ENCODE peak calls at places on chromosomes 5 and 9, in eight cellular contexts. A is heart left ventricle, B is sigmoid colon, P is IMR-90, Q is transverse colon, I is ovary, U is suprapubic skin, Z is body of pancreas. M is an unnamed sample.

GRCh38 chr5:107524111-107524510 is 146.6 kb downstream of the EFNA5 start:
- DNase-seq in A (no peak), B (no peak), P (no peak), Q (no peak), I (no peak), U (no peak), Z (no peak), M (no peak)

GRCh38 chr9:105647595-105648349 is 14.5 kb upstream of the TAL2 start:
- DNase-seq in A (no peak), B (no peak), P (peak), Q (no peak), I (peak), U (no peak), Z (no peak), M (no peak)

GRCh38 chr9:133677126-133678010 is 41.2 kb downstream of the DBH start:
- DNase-seq in A (no peak), B (no peak), P (no peak), Q (no peak), I (no peak), U (no peak), Z (no peak), M (no peak)

GRCh38 chr9:71683598-71684235 is 84.6 kb downstream of the CEMIP2 start:
- DNase-seq in A (no peak), B (no peak), P (peak), Q (no peak), I (peak), U (peak), Z (no peak), M (peak)

GRCh38 chr5:76041863-76042262 is 41.3 kb upstream of the SV2C start:
- DNase-seq in A (no peak), B (no peak), P (no peak), Q (no peak), I (no peak), U (no peak), Z (no peak), M (no peak)

GRCh38 chr5:174624754-174625506 is 99.5 kb upstream of the MSX2 start:
- DNase-seq in A (no peak), B (peak), P (peak), Q (no peak), I (no peak), U (no peak), Z (no peak), M (no peak)

GRCh38 chr5:164252-164651 is 27.0 kb upstream of the LRRC14B start:
- DNase-seq in A (no peak), B (no peak), P (no peak), Q (no peak), I (no peak), U (no peak), Z (no peak), M (no peak)

GRCh38 chr5:176653986-176654385 is 6.7 kb downstream of the TSPAN17 start:
- DNase-seq in A (no peak), B (no peak), P (no peak), Q (no peak), I (no peak), U (no peak), Z (no peak), M (no peak)

GRCh38 chr5:108380531-108381021 is 1.3 kb downstream of the FBXL17 start:
- DNase-seq in A (peak), B (peak), P (peak), Q (peak), I (peak), U (peak), Z (peak), M (peak)

GRCh38 chr9:122286764-122287163 is 22.1 kb downstream of the MRRF start:
- DNase-seq in A (no peak), B (no peak), P (no peak), Q (no peak), I (no peak), U (no peak), Z (no peak), M (no peak)

GRCh38 chr9:15423328-15423985 is 781 bp downstream of the SNAPC3 start:
- DNase-seq in A (no peak), B (no peak), P (peak), Q (no peak), I (no peak), U (no peak), Z (no peak), M (no peak)

GRCh38 chr5:159456722-159457462 is 126.6 kb upstream of the IL12B start:
- DNase-seq in A (no peak), B (no peak), P (peak), Q (no peak), I (no peak), U (no peak), Z (no peak), M (no peak)

GRCh38 chr5:96968074-96968473 is 32.2 kb downstream of the LNPEP start:
- DNase-seq in A (no peak), B (no peak), P (peak), Q (no peak), I (no peak), U (no peak), Z (no peak), M (no peak)

GRCh38 chr5:10505517-10506095 is 58.3 kb upstream of the ANKRD33B start:
- DNase-seq in A (no peak), B (no peak), P (no peak), Q (no peak), I (no peak), U (no peak), Z (no peak), M (no peak)

GRCh38 chr5:77630246-77631165 is 8.0 kb downstream of the OTP start:
- DNase-seq in A (no peak), B (no peak), P (no peak), Q (peak), I (no peak), U (no peak), Z (peak), M (no peak)

GRCh38 chr9:37919956-37920335 is 16.0 kb upstream of the SLC25A51 start:
- DNase-seq in A (no peak), B (peak), P (no peak), Q (no peak), I (no peak), U (no peak), Z (no peak), M (no peak)

GRCh38 chr9:76662476-76663281 is 101.6 kb upstream of the PCA3 start:
- DNase-seq in A (no peak), B (no peak), P (no peak), Q (no peak), I (no peak), U (no peak), Z (no peak), M (no peak)

GRCh38 chr5:59328801-59329296 is 564.7 kb downstream of the PDE4D start:
- DNase-seq in A (peak), B (no peak), P (peak), Q (no peak), I (no peak), U (no peak), Z (no peak), M (no peak)

GRCh38 chr5:1772634-1773033 is 27.0 kb downstream of the MRPL36 start:
- DNase-seq in A (peak), B (peak), P (peak), Q (no peak), I (no peak), U (no peak), Z (no peak), M (peak)

GRCh38 chr5:98638701-98639100 is 134.8 kb upstream of the RGMB start:
- DNase-seq in A (no peak), B (no peak), P (peak), Q (no peak), I (no peak), U (no peak), Z (no peak), M (no peak)

GRCh38 chr9:34479316-34479865 is 20.8 kb downstream of the DNAI1 start:
- DNase-seq in A (no peak), B (no peak), P (no peak), Q (no peak), I (no peak), U (no peak), Z (no peak), M (no peak)

GRCh38 chr5:136586196-136586595 is 220.9 kb upstream of the TRPC7 start:
- DNase-seq in A (no peak), B (no peak), P (no peak), Q (no peak), I (no peak), U (no peak), Z (no peak), M (no peak)

GRCh38 chr5:89499787-89500186 is 616.8 kb upstream of the MEF2C start:
- DNase-seq in A (no peak), B (no peak), P (no peak), Q (no peak), I (no peak), U (no peak), Z (no peak), M (no peak)

GRCh38 chr5:143343042-143343441 is 60.4 kb downstream of the NR3C1 start:
- DNase-seq in A (no peak), B (no peak), P (no peak), Q (no peak), I (no peak), U (no peak), Z (no peak), M (no peak)

DNA sequence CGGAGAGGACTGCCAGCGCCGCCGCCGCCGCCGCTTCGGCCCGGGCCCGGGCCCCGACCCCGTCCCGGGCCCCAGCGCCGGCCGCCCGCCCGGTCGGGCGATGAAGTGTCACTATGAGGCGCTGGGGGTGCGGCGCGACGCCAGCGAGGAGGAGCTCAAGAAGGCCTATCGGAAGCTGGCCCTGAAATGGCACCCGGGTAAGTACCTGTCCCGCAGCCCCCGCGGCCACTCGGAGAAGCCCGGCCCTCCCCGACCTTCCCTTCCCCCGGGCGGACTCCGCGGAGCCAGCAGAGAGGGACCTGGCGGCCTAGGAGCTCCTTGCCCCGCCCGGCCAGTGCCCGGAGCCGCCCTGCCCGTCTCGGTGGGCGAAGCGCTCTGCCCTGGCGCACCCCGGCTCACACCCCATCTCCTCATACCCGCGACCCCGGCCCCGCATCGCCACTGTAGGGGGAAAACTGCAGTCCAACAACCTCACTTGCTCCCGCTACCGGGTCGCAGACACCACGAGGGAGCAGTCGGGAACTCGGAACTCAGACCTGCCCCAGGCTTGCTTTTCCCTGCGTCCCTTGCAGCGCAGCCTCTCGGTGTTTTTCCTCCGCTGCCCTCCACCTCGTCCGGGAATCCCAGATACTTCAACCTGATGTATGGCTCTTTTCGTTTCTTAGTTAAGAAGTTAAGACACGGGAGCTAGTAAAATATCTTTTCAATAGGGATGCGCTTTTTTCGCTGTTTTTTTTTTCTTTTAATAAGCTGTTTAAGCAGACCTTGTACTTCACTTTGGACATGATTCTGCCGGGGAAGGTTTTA is 564 bp downstream of the DNAJC21 start:
- DNase-seq in A (peak), B (peak), P (peak), Q (peak), I (peak), U (peak), Z (peak), M (peak)
- TF ChIP-seq POLR2A in A (no peak), B (no peak), P (no peak), Q (peak), I (peak), U (peak), Z (peak), M (peak)

GRCh38 chr5:150410524-150411244 is 2.0 kb downstream of the CD74 start:
- DNase-seq in A (peak), B (peak), P (peak), Q (peak), I (peak), U (peak), Z (peak), M (peak)

GRCh38 chr5:150407097-150407720 is 5.5 kb downstream of the CD74 start:
- DNase-seq in A (peak), B (no peak), P (no peak), Q (no peak), I (no peak), U (no peak), Z (no peak), M (no peak)

GRCh38 chr5:150411245-150411979 is 1.3 kb downstream of the CD74 start:
- DNase-seq in A (peak), B (no peak), P (peak), Q (peak), I (no peak), U (peak), Z (no peak), M (no peak)

GRCh38 chr5:150412319-150413175 is at the start of gene CD74:
- DNase-seq in A (peak), B (peak), P (peak), Q (peak), I (peak), U (peak), Z (peak), M (peak)

GRCh38 chr5:150409638-150410523 is 2.8 kb downstream of the CD74 start:
- DNase-seq in A (peak), B (peak), P (peak), Q (peak), I (peak), U (peak), Z (peak), M (peak)
- TF ChIP-seq POLR2A in A (no peak), B (no peak), P (no peak), Q (peak), I (no peak), U (no peak), Z (no peak), M (peak)

DNA sequence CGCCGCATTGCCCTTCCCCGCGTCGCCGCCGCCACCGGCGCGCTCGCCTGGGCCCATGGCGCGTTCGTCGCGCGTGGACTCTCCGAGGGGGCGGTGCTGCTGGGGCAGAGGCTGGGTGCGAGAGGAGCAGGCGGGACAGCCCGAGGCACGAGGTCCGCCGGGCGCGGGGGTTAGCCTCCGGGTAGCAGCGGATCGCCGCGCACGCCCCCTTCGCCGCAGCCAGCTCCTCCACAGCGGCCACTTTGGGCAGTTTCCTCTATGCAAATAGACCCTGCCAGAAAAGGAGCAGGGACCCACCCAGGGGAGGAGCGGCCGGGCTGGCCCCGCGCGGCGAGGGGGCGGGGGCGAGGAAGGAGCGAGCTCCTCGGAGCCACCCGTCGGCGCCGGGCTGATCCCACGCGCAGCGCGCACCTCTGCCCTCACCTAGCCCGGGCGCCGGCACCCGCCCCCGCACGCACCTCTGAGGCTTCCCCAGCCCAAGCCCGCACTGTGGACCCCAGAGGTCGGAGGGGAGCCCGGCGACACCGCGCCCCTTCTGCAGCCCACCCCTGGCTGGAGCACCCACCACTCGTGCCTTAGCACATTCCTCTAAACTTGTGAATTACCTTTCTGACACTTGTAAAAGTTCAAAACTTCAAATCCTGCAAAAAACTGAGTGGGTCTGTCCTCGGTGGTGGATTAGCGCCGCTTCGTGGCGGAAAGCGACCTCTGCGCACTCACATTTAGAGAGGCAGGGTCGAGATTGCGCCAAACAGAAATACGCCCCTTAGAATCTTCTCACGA is at the start of gene COL23A1:
- DNase-seq in A (peak), B (peak), P (peak), Q (peak), I (peak), U (peak), Z (no peak), M (no peak)
- TF ChIP-seq POLR2A in A (no peak), B (no peak), P (no peak), Q (no peak), I (no peak), U (no peak), Z (no peak), M (peak)

GRCh38 chr9:111599092-111599947 is at the start of gene PTGR1:
- DNase-seq in A (peak), B (peak), P (peak), Q (peak), I (peak), U (peak), Z (peak), M (peak)
- TF ChIP-seq POLR2A in A (no peak), B (no peak), P (peak), Q (peak), I (no peak), U (no peak), Z (no peak), M (peak)

GRCh38 chr9:129626079-129626943 is at the start of gene NTMT1:
- DNase-seq in A (peak), B (peak), P (peak), Q (peak), I (peak), U (peak), Z (peak), M (peak)
- TF ChIP-seq POLR2A in A (peak), B (peak), P (peak), Q (peak), I (peak), U (peak), Z (peak), M (peak)

DNA sequence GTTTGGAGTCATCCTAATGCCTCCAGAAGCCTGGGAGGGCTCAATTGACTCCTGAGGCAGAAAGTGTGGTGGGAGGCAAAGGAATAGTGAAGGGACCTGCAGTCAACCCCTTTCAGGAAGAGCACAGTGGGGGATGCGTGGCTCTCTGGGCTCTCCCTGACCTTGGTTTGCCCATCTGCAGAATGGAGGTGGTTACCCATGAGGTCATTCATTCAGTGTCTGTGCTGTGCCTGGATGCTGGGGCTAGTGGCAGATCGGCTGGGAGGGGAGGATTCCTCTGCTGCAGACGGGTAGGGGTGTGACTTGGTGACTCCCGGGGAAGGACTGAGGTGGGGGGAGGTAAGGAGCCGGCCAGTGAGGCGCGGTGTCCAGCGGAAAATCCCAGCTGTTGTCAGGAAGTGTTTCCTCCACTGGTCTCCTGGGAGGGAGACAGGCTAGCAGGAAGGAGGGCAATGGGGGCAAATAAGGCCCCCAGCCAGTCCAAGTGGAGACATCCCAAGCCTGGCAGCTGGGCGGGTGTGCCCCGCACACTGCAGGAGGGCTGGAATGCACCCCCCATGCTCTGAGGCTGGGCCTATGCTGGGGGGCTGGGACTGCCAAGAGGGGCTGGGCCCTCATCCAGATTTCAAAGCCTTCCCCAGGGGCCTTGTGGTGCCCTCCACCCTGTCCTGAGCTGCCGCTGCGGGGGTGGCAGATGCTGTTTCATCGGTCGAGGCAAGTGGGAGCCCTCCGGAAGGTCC is 10.9 kb downstream of the CXXC5 start:
- DNase-seq in A (peak), B (no peak), P (peak), Q (no peak), I (no peak), U (no peak), Z (peak), M (no peak)
- TF ChIP-seq POLR2A in A (no peak), B (no peak), P (no peak), Q (no peak), I (no peak), U (no peak), Z (no peak), M (peak)

GRCh38 chr5:100609594-100609993 is 74.4 kb downstream of the FAM174A start:
- DNase-seq in A (no peak), B (no peak), P (no peak), Q (no peak), I (no peak), U (no peak), Z (no peak), M (no peak)

GRCh38 chr5:100616291-100616690 is 81.1 kb downstream of the FAM174A start:
- DNase-seq in A (no peak), B (no peak), P (no peak), Q (no peak), I (no peak), U (no peak), Z (no peak), M (no peak)

GRCh38 chr5:100616981-100617380 is 81.8 kb downstream of the FAM174A start:
- DNase-seq in A (no peak), B (no peak), P (no peak), Q (no peak), I (no peak), U (no peak), Z (no peak), M (no peak)

GRCh38 chr5:100614308-100614707 is 79.1 kb downstream of the FAM174A start:
- DNase-seq in A (no peak), B (no peak), P (no peak), Q (no peak), I (no peak), U (no peak), Z (no peak), M (no peak)

DNA sequence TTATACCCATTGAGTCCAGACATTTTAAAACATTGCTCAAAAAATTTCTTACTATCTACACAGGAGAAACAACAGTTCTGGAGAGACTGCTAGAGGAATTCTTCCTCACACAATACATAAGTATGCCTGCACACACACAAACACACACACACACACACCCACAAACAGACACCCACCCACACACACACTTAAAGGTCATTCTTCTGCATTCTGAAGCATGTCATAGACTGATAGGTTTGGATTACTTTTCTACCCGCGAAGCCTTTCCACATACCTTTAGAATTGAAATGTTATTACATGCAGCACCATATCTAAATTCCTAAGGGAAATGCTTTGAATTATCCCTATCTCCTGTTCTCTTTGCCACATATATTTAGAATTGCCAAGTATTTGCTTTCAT is 80.2 kb downstream of the FAM174A start:
- DNase-seq in A (no peak), B (no peak), P (no peak), Q (no peak), I (no peak), U (no peak), Z (no peak), M (no peak)
- TF ChIP-seq POLR2A in A (no peak), B (no peak), P (no peak), Q (no peak), I (no peak), U (no peak), Z (no peak), M (no peak)